ENCODE peak calls at places on chromosomes 13 and 19, in ten cellular contexts. F is suprapubic skin, C is AG04449, O is OCI-LY7, Y is endothelial cell, V is heart right ventricle, P is body of pancreas, I is HFF-Myc, X is A673, L is bronchial epithelial cell. Q is an unnamed sample.

GRCh38 chr19:1001538-1002166 is 1.4 kb downstream of the GRIN3B start:
- DNase-seq in Y (peak), C (no peak), I (no peak), O (peak), F (peak), P (no peak), V (peak), L (no peak), X (peak), Q (no peak)

GRCh38 chr13:97191143-97191542 is 31.0 kb upstream of the MBNL2 start:
- DNase-seq in F (no peak), L (no peak), V (no peak), Y (no peak), I (no peak), C (no peak), P (no peak), X (no peak), O (no peak), Q (no peak)

GRCh38 chr19:34171539-34171876 is 796 bp upstream of the LSM14A start:
- DNase-seq in P (peak), O (no peak), I (peak), X (no peak), V (no peak), C (no peak), L (peak), F (no peak), Y (no peak), Q (no peak)

GRCh38 chr13:71866173-71867091 is 572 bp downstream of the DACH1 start:
- DNase-seq in L (no peak), X (peak), I (no peak), F (no peak), O (no peak), Y (peak), C (no peak), V (peak), P (peak), Q (no peak)

GRCh38 chr19:48487944-48488343 is 18.8 kb downstream of the CYTH2 start:
- DNase-seq in X (peak), V (peak), I (no peak), Y (no peak), F (no peak), L (peak), O (no peak), C (peak), P (peak), Q (no peak)

GRCh38 chr13:38103851-38104250 is 234.3 kb upstream of the TRPC4 start:
- DNase-seq in V (no peak), P (no peak), X (no peak), Y (no peak), I (no peak), L (no peak), C (no peak), F (no peak), O (no peak), Q (no peak)

GRCh38 chr19:2560369-2560768 is 84.4 kb downstream of the GADD45B start:
- DNase-seq in O (no peak), I (no peak), F (no peak), L (no peak), P (no peak), Y (no peak), C (no peak), V (no peak), X (no peak), Q (peak)

GRCh38 chr19:15587663-15588062 is 27.4 kb upstream of the CYP4F8 start:
- DNase-seq in P (peak), I (no peak), X (no peak), L (no peak), Y (no peak), C (no peak), F (no peak), V (no peak), O (no peak), Q (peak)

GRCh38 chr13:98976338-98976737 is 1.5 kb downstream of the DOCK9 start:
- DNase-seq in C (peak), I (no peak), V (no peak), O (no peak), Y (no peak), F (no peak), L (no peak), P (no peak), X (no peak), Q (no peak)

GRCh38 chr13:106348032-106348431 is 187.4 kb downstream of the EFNB2 start:
- DNase-seq in Y (no peak), P (no peak), V (no peak), X (no peak), I (no peak), L (peak), C (no peak), O (no peak), F (no peak), Q (no peak)

GRCh38 chr13:102631198-102631597 is 34.4 kb downstream of the TPP2 start:
- DNase-seq in Y (no peak), O (no peak), I (no peak), X (no peak), C (no peak), L (no peak), V (no peak), F (no peak), P (no peak), Q (no peak)

GRCh38 chr13:86945596-86945995 is 725.6 kb upstream of the SLITRK5 start:
- DNase-seq in P (no peak), O (no peak), L (no peak), X (no peak), F (no peak), Y (no peak), V (no peak), I (no peak), C (no peak), Q (no peak)

GRCh38 chr19:41860419-41861097 is 503 bp downstream of the RPS19 start:
- DNase-seq in L (no peak), F (peak), I (no peak), X (no peak), C (no peak), V (no peak), P (peak), O (peak), Y (no peak), Q (no peak)

GRCh38 chr13:32228330-32229041 is 86.7 kb downstream of the ZAR1L start:
- DNase-seq in I (no peak), O (no peak), V (no peak), P (peak), C (no peak), Y (no peak), F (no peak), X (no peak), L (peak), Q (no peak)

GRCh38 chr19:50384685-50385535 is 763 bp downstream of the POLD1 start:
- DNase-seq in C (no peak), F (no peak), P (no peak), O (no peak), L (peak), Y (no peak), I (no peak), V (no peak), X (no peak), Q (no peak)

GRCh38 chr13:26749905-26750304 is 10.7 kb downstream of the GPR12 start:
- DNase-seq in C (no peak), F (no peak), X (no peak), V (no peak), I (no peak), P (no peak), L (no peak), O (no peak), Y (no peak), Q (no peak)

GRCh38 chr19:18763674-18764590 is 27.2 kb downstream of the COMP start:
- DNase-seq in O (no peak), P (no peak), I (peak), L (peak), X (no peak), Y (no peak), V (no peak), F (no peak), C (peak), Q (no peak)

GRCh38 chr19:1394252-1395193 is 6.8 kb downstream of the GAMT start:
- DNase-seq in P (peak), L (peak), V (no peak), I (no peak), Y (no peak), C (no peak), X (peak), F (no peak), O (no peak), Q (no peak)

GRCh38 chr13:58032676-58033440 is 401.3 kb downstream of the PCDH17 start:
- DNase-seq in X (peak), C (no peak), F (no peak), O (no peak), V (no peak), P (no peak), I (no peak), Y (no peak), L (no peak), Q (no peak)

GRCh38 chr13:98978280-98978679 is 416 bp upstream of the DOCK9 start:
- DNase-seq in V (no peak), P (no peak), I (peak), F (no peak), Y (no peak), C (peak), X (no peak), O (no peak), L (peak), Q (no peak)

GRCh38 chr19:50508850-50509190 is 2.2 kb downstream of the JOSD2 start:
- DNase-seq in F (no peak), C (no peak), P (no peak), V (no peak), X (no peak), L (no peak), O (no peak), I (no peak), Y (no peak), Q (no peak)

GRCh38 chr13:96388598-96388997 is 298.7 kb downstream of the HS6ST3 start:
- DNase-seq in X (no peak), V (no peak), O (no peak), I (no peak), P (no peak), L (no peak), Y (no peak), F (no peak), C (no peak), Q (no peak)

GRCh38 chr13:38686635-38687245 is at the start of gene FREM2:
- DNase-seq in L (peak), Y (peak), V (no peak), C (no peak), P (peak), F (no peak), I (no peak), X (peak), O (no peak), Q (no peak)

GRCh38 chr19:4164262-4164661 is 10.8 kb downstream of the CREB3L3 start:
- DNase-seq in F (no peak), I (no peak), X (no peak), L (no peak), Y (no peak), P (no peak), V (no peak), C (no peak), O (no peak), Q (no peak)

GRCh38 chr19:46296722-46297431 is at the start of gene HIF3A:
- DNase-seq in C (no peak), F (peak), L (no peak), I (no peak), Y (peak), O (no peak), V (peak), P (peak), X (peak), Q (no peak)

GRCh38 chr13:48000559-48001126 is 430 bp downstream of the SUCLA2 start:
- DNase-seq in C (no peak), Y (no peak), P (peak), X (no peak), O (peak), V (no peak), F (no peak), I (no peak), L (peak), Q (peak)

GRCh38 chr19:50409347-50409746 is 9.4 kb upstream of the SPIB start:
- DNase-seq in V (no peak), C (no peak), I (no peak), Y (no peak), F (no peak), L (no peak), O (no peak), X (no peak), P (no peak), Q (peak)

GRCh38 chr19:46716013-46716671 is 772 bp downstream of the PRKD2 start:
- DNase-seq in X (no peak), I (no peak), L (no peak), Y (peak), P (no peak), V (no peak), C (no peak), F (no peak), O (peak), Q (peak)

GRCh38 chr19:5214902-5215301 is 125.7 kb downstream of the PTPRS start:
- DNase-seq in C (no peak), Y (no peak), I (no peak), P (no peak), X (no peak), O (no peak), V (no peak), F (no peak), L (no peak), Q (no peak)

GRCh38 chr19:46040125-46040524 is 677 bp downstream of the IGFL4 start:
- DNase-seq in Y (no peak), O (no peak), P (no peak), C (no peak), X (no peak), V (no peak), I (no peak), L (no peak), F (no peak), Q (no peak)

GRCh38 chr19:50377051-50377441 is 789 bp downstream of the NR1H2 start:
- DNase-seq in O (peak), V (no peak), P (peak), Y (no peak), C (no peak), F (peak), I (no peak), L (peak), X (no peak), Q (no peak)

GRCh38 chr13:40789275-40790231 is at the start of gene SLC25A15:
- DNase-seq in L (peak), O (peak), C (no peak), Y (peak), P (peak), X (peak), V (peak), I (no peak), F (peak), Q (no peak)

GRCh38 chr13:39770514-39770913 is 115.1 kb downstream of the COG6 start:
- DNase-seq in L (no peak), C (no peak), X (no peak), P (no peak), V (no peak), O (no peak), F (no peak), I (no peak), Y (no peak), Q (no peak)

GRCh38 chr13:26249551-26249950 is 4.4 kb upstream of the CDK8 start:
- DNase-seq in C (no peak), V (no peak), Y (no peak), X (no peak), O (no peak), P (no peak), I (no peak), F (no peak), L (no peak), Q (no peak)

GRCh38 chr13:94988654-94989053 is 276.3 kb upstream of the SOX21 start:
- DNase-seq in F (no peak), C (no peak), V (no peak), P (no peak), X (peak), Y (no peak), I (no peak), O (no peak), L (no peak), Q (no peak)

GRCh38 chr13:38941353-38941945 is 49.2 kb downstream of the STOML3 start:
- DNase-seq in L (no peak), X (no peak), F (no peak), Y (no peak), V (no peak), I (no peak), C (no peak), O (no peak), P (no peak), Q (no peak)

GRCh38 chr13:57557979-57558529 is 73.5 kb upstream of the PCDH17 start:
- DNase-seq in I (no peak), O (peak), P (no peak), C (no peak), V (no peak), L (peak), Y (no peak), F (no peak), X (peak), Q (no peak)

GRCh38 chr13:91596832-91597231 is 198.4 kb downstream of the GPC5 start:
- DNase-seq in P (no peak), V (no peak), C (no peak), F (no peak), O (no peak), Y (no peak), L (no peak), I (no peak), X (no peak), Q (no peak)

GRCh38 chr19:32748497-32748896 is 28.9 kb downstream of the TDRD12 start:
- DNase-seq in Y (no peak), L (no peak), V (no peak), O (peak), P (no peak), X (peak), I (no peak), C (no peak), F (no peak), Q (no peak)
- TF ChIP-seq CTCF in Y (no peak), L (no peak), V (no peak), O (peak), P (no peak), X (peak), I (no peak), C (no peak), F (no peak), Q (no peak)

GRCh38 chr13:50386527-50387123 is 371.4 kb downstream of the KCNRG start:
- DNase-seq in C (peak), V (peak), F (no peak), X (peak), I (no peak), Y (no peak), P (no peak), L (no peak), O (no peak), Q (no peak)

GRCh38 chr13:50384724-50385123 is 369.5 kb downstream of the KCNRG start:
- DNase-seq in P (no peak), V (no peak), Y (no peak), O (no peak), X (no peak), F (no peak), I (no peak), L (no peak), C (no peak), Q (no peak)

GRCh38 chr13:50389726-50390125 is 374.5 kb downstream of the KCNRG start:
- DNase-seq in P (no peak), C (no peak), O (no peak), V (no peak), I (no peak), X (peak), Y (peak), F (no peak), L (no peak), Q (no peak)

GRCh38 chr13:50388481-50388880 is 373.2 kb downstream of the KCNRG start:
- DNase-seq in P (no peak), Y (no peak), O (no peak), I (no peak), L (no peak), V (no peak), F (no peak), C (no peak), X (peak), Q (no peak)

GRCh38 chr13:50387124-50387581 is 371.9 kb downstream of the KCNRG start:
- DNase-seq in V (peak), P (peak), I (no peak), C (no peak), Y (no peak), O (peak), X (peak), L (peak), F (no peak), Q (no peak)
- TF ChIP-seq CTCF in V (peak), P (no peak), I (peak), C (peak), Y (no peak), O (peak), X (peak), L (peak), F (no peak), Q (no peak)

GRCh38 chr19:40702337-40703012 is 12.0 kb upstream of the NUMBL start:
- DNase-seq in P (peak), C (no peak), O (no peak), F (no peak), V (peak), Y (peak), X (no peak), L (peak), I (no peak), Q (no peak)
- TF ChIP-seq CTCF in P (no peak), C (peak), O (no peak), F (peak), V (peak), Y (peak), X (no peak), L (peak), I (peak), Q (no peak)

GRCh38 chr19:7288977-7289376 is 5.2 kb downstream of the INSR start:
- DNase-seq in O (no peak), F (no peak), Y (no peak), C (no peak), V (no peak), P (no peak), L (no peak), X (no peak), I (no peak), Q (no peak)

GRCh38 chr19:7292950-7293794 is 1.0 kb downstream of the INSR start:
- DNase-seq in I (no peak), P (peak), Y (peak), L (no peak), X (no peak), F (peak), C (no peak), O (peak), V (peak), Q (peak)

GRCh38 chr19:7294571-7295212 is 478 bp upstream of the INSR start:
- DNase-seq in O (peak), X (peak), L (no peak), P (peak), V (peak), I (peak), F (peak), Y (peak), C (no peak), Q (peak)

GRCh38 chr19:7293795-7294570 is at the start of gene INSR:
- DNase-seq in F (peak), P (peak), X (peak), V (peak), O (peak), Y (peak), L (peak), I (peak), C (peak), Q (peak)

DNA sequence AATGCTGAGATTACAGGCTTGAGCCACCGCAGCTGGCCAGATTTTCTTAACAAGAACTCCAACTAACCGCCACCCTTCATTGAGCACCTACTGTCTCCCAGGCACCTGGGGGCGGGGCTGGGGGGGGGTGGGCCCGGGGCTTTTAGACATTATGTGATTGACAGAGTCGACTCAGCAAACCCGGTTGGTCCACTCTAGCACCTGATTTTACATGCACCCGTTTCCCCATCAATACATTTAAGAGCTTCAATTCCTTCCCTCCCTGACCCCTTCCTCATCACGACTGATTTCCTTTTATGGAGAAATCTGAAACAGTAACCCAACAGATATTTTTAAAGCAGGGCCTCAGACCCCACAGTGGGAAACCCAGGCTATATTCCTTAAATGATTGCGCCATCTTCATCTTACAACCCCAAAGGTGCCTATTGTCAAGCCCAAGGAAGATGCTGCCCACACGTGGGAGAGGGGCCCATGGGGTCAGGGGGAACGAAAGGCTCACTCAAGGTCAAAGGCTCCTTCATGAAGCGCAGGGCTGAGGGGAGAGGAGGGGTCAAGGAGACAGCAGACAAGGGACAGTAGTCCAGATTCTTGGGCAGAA is 1.8 kb downstream of the INSR start:
- DNase-seq in O (peak), I (no peak), V (no peak), F (no peak), Y (no peak), X (no peak), P (peak), L (no peak), C (no peak), Q (no peak)
- TF ChIP-seq CTCF in O (no peak), I (no peak), V (no peak), F (no peak), Y (no peak), X (no peak), P (no peak), L (no peak), C (no peak), Q (no peak)

GRCh38 chr13:93472897-93473296 is 246.3 kb downstream of the GPC6 start:
- DNase-seq in Y (no peak), C (no peak), V (no peak), F (no peak), X (no peak), O (no peak), L (no peak), I (no peak), P (no peak), Q (no peak)
- TF ChIP-seq CTCF in Y (no peak), C (no peak), V (no peak), F (no peak), X (no peak), O (no peak), L (no peak), I (no peak), P (no peak), Q (no peak)

GRCh38 chr19:31430381-31430780 is 81.1 kb upstream of the TSHZ3 start:
- DNase-seq in P (no peak), X (no peak), O (no peak), Y (no peak), V (no peak), L (no peak), I (no peak), C (no peak), F (no peak), Q (no peak)

GRCh38 chr19:31438401-31439269 is 89.4 kb upstream of the TSHZ3 start:
- DNase-seq in P (no peak), I (no peak), Y (no peak), C (no peak), L (no peak), V (no peak), X (no peak), O (no peak), F (no peak), Q (no peak)

GRCh38 chr19:31432411-31432810 is 83.2 kb upstream of the TSHZ3 start:
- DNase-seq in F (no peak), V (no peak), C (no peak), P (no peak), X (no peak), L (no peak), I (no peak), O (no peak), Y (no peak), Q (no peak)

GRCh38 chr19:31439270-31439573 is 90.0 kb upstream of the TSHZ3 start:
- DNase-seq in P (no peak), F (no peak), I (no peak), C (no peak), Y (no peak), V (no peak), L (no peak), X (no peak), O (no peak), Q (no peak)

GRCh38 chr19:31436121-31436776 is 87.0 kb upstream of the TSHZ3 start:
- DNase-seq in I (no peak), O (no peak), L (no peak), P (no peak), X (peak), C (no peak), Y (no peak), F (no peak), V (no peak), Q (no peak)
- TF ChIP-seq CTCF in I (no peak), O (no peak), L (no peak), P (no peak), X (no peak), C (no peak), Y (no peak), F (no peak), V (no peak), Q (no peak)

Q was measured in CD14-positive monocyte.